ENCODE peak calls at places on chromosomes 1 and 21, in five cellular contexts. G, M, Y, L and S are unnamed samples. For H3K27me3 and H3K4me1, the result is how much of the 10 kb centered on the place peaks cover.

GRCh38 chr1:182889997-182890396 is 50.9 kb downstream of the DHX9 start:
- DNase-seq in Y (no peak), L (no peak), M (no peak), G (no peak), S (no peak)

GRCh38 chr1:175498002-175498401 is 245.4 kb downstream of the TNR start:
- DNase-seq in Y (no peak), G (no peak), L (no peak), M (no peak), S (no peak)

GRCh38 chr1:16076003-16076870 is 2.8 kb upstream of the FAM131C start:
- DNase-seq in L (no peak), M (peak), G (no peak), Y (no peak), S (no peak)

GRCh38 chr1:55012661-55013060 is 13.9 kb downstream of the BSND start:
- DNase-seq in M (no peak), L (no peak), G (no peak), Y (no peak), S (no peak)

GRCh38 chr1:220818421-220819173 is 31.9 kb downstream of the MTARC1 start:
- DNase-seq in Y (peak), L (peak), M (peak), G (peak), S (no peak)

GRCh38 chr1:59979551-59980070 is 53.0 kb upstream of the CYP2J2 start:
- DNase-seq in M (no peak), L (no peak), G (no peak), Y (no peak), S (no peak)

GRCh38 chr21:45766501-45766900 is 123.0 kb downstream of the PCBP3 start:
- DNase-seq in M (no peak), Y (no peak), L (no peak), G (no peak), S (no peak)

GRCh38 chr1:10508511-10508951 is 33.8 kb downstream of the PEX14 start:
- DNase-seq in M (peak), Y (no peak), L (no peak), G (peak), S (no peak)

GRCh38 chr21:45601551-45601950 is 42.0 kb upstream of the PCBP3 start:
- DNase-seq in L (no peak), M (no peak), Y (peak), G (peak), S (no peak)

GRCh38 chr1:93746009-93746408 is 64.4 kb upstream of the BCAR3 start:
- DNase-seq in M (no peak), G (peak), L (no peak), Y (no peak), S (no peak)

GRCh38 chr1:41613646-41614592 is 129.4 kb upstream of the EDN2 start:
- DNase-seq in M (peak), L (no peak), G (no peak), Y (no peak), S (no peak)

GRCh38 chr1:33342041-33342723 is 21.3 kb upstream of the A3GALT2 start:
- DNase-seq in M (peak), Y (peak), G (peak), L (peak), S (no peak)

GRCh38 chr1:183105449-183105848 is 80.6 kb upstream of the LAMC2 start:
- DNase-seq in M (peak), L (no peak), G (no peak), Y (no peak), S (no peak)

GRCh38 chr1:39540504-39541031 is 36.0 kb downstream of the PABPC4 start:
- DNase-seq in L (no peak), M (peak), Y (peak), G (peak), S (peak)

GRCh38 chr1:184212649-184213314 is 161.3 kb downstream of the TSEN15 start:
- DNase-seq in M (peak), G (no peak), L (no peak), Y (peak), S (no peak)

GRCh38 chr1:66413139-66413755 is 120.7 kb upstream of the SGIP1 start:
- DNase-seq in Y (no peak), M (no peak), G (no peak), L (no peak), S (no peak)

GRCh38 chr1:12293416-12293815 is 63.6 kb downstream of the VPS13D start:
- DNase-seq in L (no peak), G (no peak), M (no peak), Y (no peak), S (no peak)

GRCh38 chr21:27158967-27159366 is 192.1 kb upstream of the ADAMTS5 start:
- DNase-seq in L (no peak), M (no peak), G (no peak), Y (no peak), S (no peak)

GRCh38 chr1:106773206-106773605 is 283.3 kb upstream of the PRMT6 start:
- DNase-seq in G (no peak), Y (no peak), M (no peak), L (no peak), S (no peak)

GRCh38 chr1:232675267-232675666 is 45.3 kb upstream of the SIPA1L2 start:
- DNase-seq in Y (no peak), G (no peak), L (no peak), M (peak), S (no peak)

GRCh38 chr1:63319069-63320023 is 3.0 kb upstream of the FOXD3 start:
- DNase-seq in G (no peak), Y (no peak), M (no peak), L (no peak), S (no peak)

GRCh38 chr1:63317814-63318156 is 4.6 kb upstream of the FOXD3 start:
- DNase-seq in M (no peak), Y (no peak), L (no peak), G (no peak), S (no peak)

GRCh38 chr1:63316540-63316939 is 5.8 kb upstream of the FOXD3 start:
- DNase-seq in G (no peak), M (no peak), Y (no peak), L (no peak), S (no peak)

GRCh38 chr1:63318255-63319068 is 3.9 kb upstream of the FOXD3 start:
- DNase-seq in Y (no peak), M (no peak), L (no peak), G (no peak), S (no peak)

DNA sequence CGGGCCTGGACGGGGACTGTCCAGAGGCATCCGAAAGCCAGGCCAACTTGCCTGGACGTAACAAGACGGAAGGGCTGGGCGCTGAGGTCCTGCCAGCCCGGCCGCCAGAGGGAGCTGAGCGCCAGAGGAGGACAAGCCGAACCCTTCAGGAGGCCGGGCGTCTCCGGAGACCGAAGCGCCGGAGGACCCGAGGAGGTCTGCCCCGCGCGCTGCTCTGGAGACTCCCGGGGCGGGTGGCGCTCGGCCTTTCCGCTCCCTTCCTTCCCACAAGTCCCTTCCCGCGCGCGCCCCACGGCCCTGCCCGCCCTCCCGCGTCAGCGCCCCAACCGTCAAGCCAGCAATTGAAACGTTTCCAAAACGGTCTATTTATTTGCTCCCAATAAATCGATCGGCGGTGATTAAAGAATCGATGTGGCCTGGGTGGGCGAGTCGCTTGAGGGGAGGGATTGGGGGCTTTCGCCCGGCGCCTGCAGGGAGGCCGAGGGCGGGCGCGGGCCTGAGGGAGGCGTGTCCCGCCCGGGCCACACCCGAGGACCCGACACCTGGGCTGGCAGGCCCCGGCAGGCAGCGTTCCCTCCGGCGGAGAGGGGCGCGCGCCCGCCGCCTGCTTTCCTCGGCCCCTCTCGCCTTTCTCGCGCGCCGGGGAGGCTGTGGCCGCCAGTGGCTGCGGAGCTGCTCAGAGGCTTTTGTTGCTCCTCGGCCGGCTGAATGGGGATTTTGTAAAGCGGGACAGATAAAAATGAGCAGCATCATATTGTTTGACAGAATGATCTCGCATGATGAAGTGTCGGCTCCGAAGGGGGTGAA is 5.2 kb upstream of the FOXD3 start:
- DNase-seq in Y (peak), L (no peak), G (peak), M (peak), S (peak)
- H3K27me3 ChIP-seq in Y (half or more), L (under half), G (under half), M (half or more), S (half or more)

DNA sequence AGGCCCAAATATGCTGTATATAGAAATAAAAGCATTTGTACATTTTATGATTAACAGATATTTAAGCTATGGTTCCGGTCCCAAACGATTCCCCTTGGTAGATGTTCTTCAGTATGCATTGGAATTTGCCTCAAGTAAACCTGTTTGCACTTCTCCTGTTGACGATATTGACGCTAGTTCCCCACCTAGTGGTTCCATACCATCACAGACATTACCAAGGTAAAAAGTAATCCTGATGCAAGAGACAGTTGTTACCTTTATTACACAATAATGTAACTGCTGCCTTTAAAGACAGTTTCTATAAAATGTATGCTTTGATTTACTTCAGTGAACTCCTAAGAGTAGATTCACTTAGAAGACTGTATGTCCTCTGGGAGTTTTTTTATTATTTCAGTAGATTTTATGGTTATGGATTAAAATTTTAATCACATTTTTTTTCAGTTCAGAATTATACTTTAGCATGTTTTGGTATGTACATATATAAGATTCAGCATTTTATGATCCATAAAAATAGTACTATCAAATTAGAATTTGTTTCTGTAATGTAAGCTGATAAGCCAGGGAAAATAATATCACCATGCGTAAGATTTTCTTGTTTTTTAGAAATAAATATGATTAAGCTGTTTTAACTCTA is 96.5 kb downstream of the USP25 start:
- DNase-seq in L (no peak), G (peak), M (peak), Y (no peak), S (no peak)
- H3K4me1 ChIP-seq in L (under half), G (under half), M (under half), Y (under half), S (under half)

DNA sequence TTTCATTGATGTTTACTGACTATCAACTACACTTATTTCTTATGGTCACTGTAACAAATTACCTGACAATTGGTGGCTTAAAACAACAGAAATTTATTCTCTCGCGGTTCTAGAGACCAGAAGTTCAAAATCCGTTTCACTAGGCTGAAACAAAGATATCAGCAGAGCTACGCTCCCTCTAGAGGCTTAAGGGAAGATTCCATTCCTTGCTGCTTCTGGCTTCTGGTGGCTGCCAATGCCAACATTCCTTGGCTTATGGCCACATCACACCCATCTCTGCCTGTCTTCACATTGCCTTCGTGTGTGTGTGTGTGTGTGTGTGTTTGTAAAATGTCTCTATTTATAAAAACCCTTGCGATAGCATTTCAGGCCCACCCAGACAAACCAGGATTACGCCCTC is 66.4 kb downstream of the LMX1A start:
- DNase-seq in M (no peak), Y (no peak), G (no peak), L (no peak), S (no peak)
- TF ChIP-seq CTCF in M (no peak), Y (no peak), G (no peak), L (peak), S (no peak)

GRCh38 chr1:18726388-18726787 is 95.7 kb downstream of the PAX7 start:
- DNase-seq in G (no peak), Y (no peak), M (no peak), L (no peak), S (no peak)
- H3K27me3 ChIP-seq in G (under half), Y (half or more), M (under half), L (under half), S (half or more)

DNA sequence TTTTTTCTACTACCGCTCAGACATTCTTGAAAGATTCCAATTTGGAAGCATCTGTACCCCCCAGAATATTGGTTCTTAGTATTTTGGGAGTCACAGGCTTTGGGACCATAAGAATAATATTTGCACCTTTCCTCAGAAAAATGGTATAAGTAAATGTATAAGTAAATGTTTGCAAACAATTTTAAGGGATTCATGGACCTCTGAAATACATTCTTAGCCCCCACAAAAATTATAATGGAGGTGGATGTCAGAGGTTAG is 715 bp downstream of the SRP9 start:
- DNase-seq in L (no peak), M (no peak), Y (no peak), G (no peak), S (no peak)
- H3K4me1 ChIP-seq in L (under half), M (under half), Y (under half), G (under half), S (half or more)

GRCh38 chr1:26582836-26583460 is 53.4 kb downstream of the RPS6KA1 start:
- DNase-seq in G (no peak), Y (peak), L (no peak), M (peak), S (peak)

GRCh38 chr1:26580116-26580515 is 50.6 kb downstream of the RPS6KA1 start:
- DNase-seq in G (no peak), Y (no peak), M (no peak), L (no peak), S (no peak)

GRCh38 chr1:26582053-26582835 is 52.7 kb downstream of the RPS6KA1 start:
- DNase-seq in Y (no peak), G (no peak), M (no peak), L (no peak), S (no peak)

GRCh38 chr1:26581287-26581651 is 51.7 kb downstream of the RPS6KA1 start:
- DNase-seq in G (no peak), Y (no peak), L (no peak), M (no peak), S (no peak)

GRCh38 chr1:26584022-26584485 is 54.5 kb downstream of the RPS6KA1 start:
- DNase-seq in M (no peak), L (peak), Y (no peak), G (no peak), S (no peak)
- TF ChIP-seq CTCF in M (peak), L (peak), Y (no peak), G (no peak), S (no peak)

GRCh38 chr1:227577500-227577899 is 14.1 kb downstream of the ZNF678 start:
- DNase-seq in G (no peak), L (no peak), Y (no peak), M (no peak), S (no peak)
- H3K27me3 ChIP-seq in G (under half), L (under half), Y (under half), M (under half), S (under half)

GRCh38 chr1:206655471-206655882 is 20.1 kb downstream of the DYRK3 start:
- DNase-seq in L (no peak), M (no peak), G (no peak), Y (no peak), S (no peak)

GRCh38 chr1:206654826-206655225 is 19.5 kb downstream of the DYRK3 start:
- DNase-seq in M (no peak), G (no peak), Y (no peak), L (no peak), S (no peak)

GRCh38 chr1:206651958-206652890 is 16.9 kb downstream of the DYRK3 start:
- DNase-seq in M (no peak), G (no peak), L (no peak), Y (no peak), S (no peak)

GRCh38 chr1:206651014-206651413 is 15.7 kb downstream of the DYRK3 start:
- DNase-seq in Y (no peak), M (no peak), L (no peak), G (no peak), S (no peak)

GRCh38 chr1:206653715-206654459 is 18.6 kb downstream of the DYRK3 start:
- DNase-seq in Y (no peak), M (no peak), G (no peak), L (no peak), S (no peak)
- H3K4me1 ChIP-seq in Y (under half), M (under half), G (under half), L (under half), S (under half)